ENCODE peak calls at places on chromosome 1, in five cellular contexts. One of them, this sample, is unnamed. For H3K9me3, the result is how much of the 10 kb centered on the place peaks cover.

GRCh38 chr1:205147191-205147590 is 25.4 kb upstream of the RBBP5 start:
- DNase-seq in ascending aorta: no peak
- DNase-seq in SK-N-SH: no peak
- DNase-seq in lower lobe of right lung: no peak
- DNase-seq in PC-9: peak
- DNase-seq in this sample: no peak

GRCh38 chr1:1122981-1123480 is 7.1 kb upstream of the C1orf159 start:
- DNase-seq in ascending aorta: no peak
- DNase-seq in SK-N-SH: peak
- DNase-seq in lower lobe of right lung: peak
- DNase-seq in PC-9: no peak
- DNase-seq in this sample: no peak

GRCh38 chr1:164671597-164672327 is 112.8 kb downstream of the PBX1 start:
- DNase-seq in ascending aorta: no peak
- DNase-seq in SK-N-SH: no peak
- DNase-seq in lower lobe of right lung: no peak
- DNase-seq in PC-9: no peak
- DNase-seq in this sample: no peak

GRCh38 chr1:162951553-162952315 is 90.8 kb upstream of the CCDC190 start:
- DNase-seq in ascending aorta: no peak
- DNase-seq in SK-N-SH: no peak
- DNase-seq in lower lobe of right lung: no peak
- DNase-seq in PC-9: no peak
- DNase-seq in this sample: no peak

GRCh38 chr1:151211972-151212705 is 13.8 kb downstream of the PIP5K1A start:
- DNase-seq in ascending aorta: no peak
- DNase-seq in SK-N-SH: no peak
- DNase-seq in lower lobe of right lung: no peak
- DNase-seq in PC-9: no peak
- DNase-seq in this sample: no peak

GRCh38 chr1:164753521-164754077 is 194.6 kb downstream of the PBX1 start:
- DNase-seq in ascending aorta: no peak
- DNase-seq in SK-N-SH: no peak
- DNase-seq in lower lobe of right lung: no peak
- DNase-seq in PC-9: no peak
- DNase-seq in this sample: no peak

GRCh38 chr1:15469836-15470495 is 5.9 kb upstream of the CELA2B start:
- DNase-seq in ascending aorta: no peak
- DNase-seq in SK-N-SH: no peak
- DNase-seq in lower lobe of right lung: no peak
- DNase-seq in PC-9: no peak
- DNase-seq in this sample: no peak

GRCh38 chr1:205812271-205812877 is 624 bp downstream of the SLC41A1 start:
- DNase-seq in ascending aorta: peak
- DNase-seq in SK-N-SH: peak
- DNase-seq in lower lobe of right lung: no peak
- DNase-seq in PC-9: peak
- DNase-seq in this sample: peak

GRCh38 chr1:206907304-206907991 is 10.2 kb downstream of the IL24 start:
- DNase-seq in ascending aorta: peak
- DNase-seq in SK-N-SH: peak
- DNase-seq in lower lobe of right lung: no peak
- DNase-seq in PC-9: no peak
- DNase-seq in this sample: no peak

GRCh38 chr1:33123266-33123665 is 42.3 kb downstream of the AZIN2 start:
- DNase-seq in ascending aorta: no peak
- DNase-seq in SK-N-SH: no peak
- DNase-seq in lower lobe of right lung: no peak
- DNase-seq in PC-9: no peak
- DNase-seq in this sample: no peak

GRCh38 chr1:202005958-202006357 is 4.4 kb upstream of the ELF3 start:
- DNase-seq in ascending aorta: no peak
- DNase-seq in SK-N-SH: no peak
- DNase-seq in lower lobe of right lung: no peak
- DNase-seq in PC-9: no peak
- DNase-seq in this sample: no peak

GRCh38 chr1:24914226-24915069 is 15.6 kb downstream of the RUNX3 start:
- DNase-seq in ascending aorta: no peak
- DNase-seq in SK-N-SH: peak
- DNase-seq in lower lobe of right lung: no peak
- DNase-seq in PC-9: no peak
- DNase-seq in this sample: no peak

GRCh38 chr1:80153762-80154555 is 1147.4 kb upstream of the ADGRL4 start:
- DNase-seq in ascending aorta: no peak
- DNase-seq in SK-N-SH: no peak
- DNase-seq in lower lobe of right lung: no peak
- DNase-seq in PC-9: no peak
- DNase-seq in this sample: no peak

GRCh38 chr1:25926731-25927496 is 20.7 kb upstream of the STMN1 start:
- DNase-seq in ascending aorta: no peak
- DNase-seq in SK-N-SH: peak
- DNase-seq in lower lobe of right lung: no peak
- DNase-seq in PC-9: no peak
- DNase-seq in this sample: no peak

GRCh38 chr1:215375386-215375785 is 191.7 kb upstream of the KCTD3 start:
- DNase-seq in ascending aorta: no peak
- DNase-seq in SK-N-SH: no peak
- DNase-seq in lower lobe of right lung: no peak
- DNase-seq in PC-9: no peak
- DNase-seq in this sample: no peak

GRCh38 chr1:102776074-102776473 is 332.2 kb downstream of the COL11A1 start:
- DNase-seq in ascending aorta: no peak
- DNase-seq in SK-N-SH: no peak
- DNase-seq in lower lobe of right lung: no peak
- DNase-seq in PC-9: no peak
- DNase-seq in this sample: no peak

GRCh38 chr1:174324493-174324892 is 123.3 kb upstream of the GPR52 start:
- DNase-seq in ascending aorta: no peak
- DNase-seq in SK-N-SH: no peak
- DNase-seq in lower lobe of right lung: no peak
- DNase-seq in PC-9: no peak
- DNase-seq in this sample: no peak

GRCh38 chr1:202501281-202501680 is 152.8 kb downstream of the PPP1R12B start:
- DNase-seq in ascending aorta: no peak
- DNase-seq in SK-N-SH: peak
- DNase-seq in lower lobe of right lung: no peak
- DNase-seq in PC-9: peak
- DNase-seq in this sample: no peak

GRCh38 chr1:150168960-150169565 is 19.3 kb downstream of the PLEKHO1 start:
- DNase-seq in ascending aorta: peak
- DNase-seq in SK-N-SH: peak
- DNase-seq in lower lobe of right lung: peak
- DNase-seq in PC-9: peak
- DNase-seq in this sample: peak

GRCh38 chr1:100387644-100388350 is 35.5 kb downstream of the CDC14A start:
- DNase-seq in ascending aorta: no peak
- DNase-seq in SK-N-SH: no peak
- DNase-seq in lower lobe of right lung: no peak
- DNase-seq in PC-9: no peak
- DNase-seq in this sample: no peak

GRCh38 chr1:88612299-88612698 is 71.8 kb upstream of the PKN2 start:
- DNase-seq in ascending aorta: no peak
- DNase-seq in SK-N-SH: no peak
- DNase-seq in lower lobe of right lung: no peak
- DNase-seq in PC-9: no peak
- DNase-seq in this sample: no peak

GRCh38 chr1:152621993-152622392 is 910 bp downstream of the LCE3A start:
- DNase-seq in ascending aorta: no peak
- DNase-seq in SK-N-SH: no peak
- DNase-seq in lower lobe of right lung: no peak
- DNase-seq in PC-9: no peak
- DNase-seq in this sample: no peak

GRCh38 chr1:152626688-152627087 is 3.8 kb upstream of the LCE3A start:
- DNase-seq in ascending aorta: no peak
- DNase-seq in SK-N-SH: no peak
- DNase-seq in lower lobe of right lung: no peak
- DNase-seq in PC-9: no peak
- DNase-seq in this sample: no peak

GRCh38 chr1:152622803-152623202 is at the start of gene LCE3A:
- DNase-seq in ascending aorta: no peak
- DNase-seq in SK-N-SH: no peak
- DNase-seq in lower lobe of right lung: no peak
- DNase-seq in PC-9: no peak
- DNase-seq in this sample: no peak

DNA sequence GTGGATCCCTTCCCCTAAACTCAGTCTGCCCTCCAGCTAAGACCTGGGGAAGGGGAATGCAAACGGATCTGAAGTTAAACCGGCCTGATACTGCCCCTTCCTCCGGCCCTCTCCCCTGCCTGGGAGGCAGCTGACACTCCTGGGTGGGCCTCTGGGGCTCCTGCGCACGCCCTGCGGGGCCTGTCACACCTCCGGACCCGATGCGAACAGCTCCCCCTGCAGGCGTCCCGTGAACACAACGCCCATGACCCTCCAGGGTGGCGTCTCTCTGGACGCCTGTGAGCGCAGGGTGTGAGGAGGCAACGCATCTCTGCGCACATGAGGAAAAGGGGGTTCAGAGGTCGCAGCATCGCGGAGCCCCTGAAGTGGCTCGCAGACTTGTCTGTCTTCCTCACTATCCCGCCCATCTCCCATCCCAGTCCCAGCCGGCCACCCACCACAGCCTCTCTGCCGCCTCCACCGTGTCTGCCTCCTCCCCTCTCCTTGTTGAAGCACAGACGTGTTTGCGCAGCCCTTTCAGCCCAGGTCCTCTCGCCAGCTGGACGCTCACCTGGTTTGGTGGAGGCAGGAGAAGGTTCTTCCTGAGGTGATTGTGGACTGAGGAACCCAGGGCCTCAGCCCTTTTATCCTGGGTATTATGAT is 421 bp upstream of the LCE3A start:
- DNase-seq in ascending aorta: no peak
- DNase-seq in SK-N-SH: peak
- DNase-seq in lower lobe of right lung: no peak
- DNase-seq in PC-9: no peak
- DNase-seq in this sample: no peak
- TF ChIP-seq CTCF in ascending aorta: no peak
- TF ChIP-seq CTCF in SK-N-SH: peak
- TF ChIP-seq CTCF in lower lobe of right lung: no peak
- TF ChIP-seq CTCF in PC-9: peak
- TF ChIP-seq CTCF in this sample: no peak

DNA sequence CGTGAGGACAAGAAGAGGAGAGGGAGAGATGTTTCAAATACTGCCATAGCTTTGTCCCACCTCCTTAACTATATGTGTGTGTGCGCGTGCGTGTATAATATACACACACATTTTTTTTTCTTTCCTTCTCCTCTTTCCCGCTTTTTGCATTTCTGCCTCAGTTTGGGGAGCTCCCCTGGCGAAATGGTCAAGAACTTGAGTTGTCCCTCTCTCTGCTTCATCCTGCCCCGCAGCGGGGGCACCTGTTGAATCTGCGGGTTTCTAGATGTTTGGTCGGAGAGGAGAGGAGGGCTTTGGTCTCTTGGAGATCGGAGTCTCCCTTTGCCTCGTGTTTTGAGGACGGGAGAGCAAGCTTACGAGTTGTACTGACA is 501 bp downstream of the SCCPDH start:
- DNase-seq in ascending aorta: no peak
- DNase-seq in SK-N-SH: no peak
- DNase-seq in lower lobe of right lung: no peak
- DNase-seq in PC-9: peak
- DNase-seq in this sample: no peak
- H3K9me3 ChIP-seq in ascending aorta: under half
- H3K9me3 ChIP-seq in SK-N-SH: under half
- H3K9me3 ChIP-seq in lower lobe of right lung: under half
- H3K9me3 ChIP-seq in PC-9: under half
- H3K9me3 ChIP-seq in this sample: under half

GRCh38 chr1:109111386-109112055 is 2.4 kb upstream of the ELAPOR1 start:
- DNase-seq in ascending aorta: peak
- DNase-seq in SK-N-SH: no peak
- DNase-seq in lower lobe of right lung: no peak
- DNase-seq in PC-9: no peak
- DNase-seq in this sample: no peak

GRCh38 chr1:109109906-109110305 is 4.0 kb upstream of the ELAPOR1 start:
- DNase-seq in ascending aorta: peak
- DNase-seq in SK-N-SH: no peak
- DNase-seq in lower lobe of right lung: no peak
- DNase-seq in PC-9: no peak
- DNase-seq in this sample: no peak

GRCh38 chr1:109112652-109113285 is 1.1 kb upstream of the ELAPOR1 start:
- DNase-seq in ascending aorta: peak
- DNase-seq in SK-N-SH: peak
- DNase-seq in lower lobe of right lung: peak
- DNase-seq in PC-9: peak
- DNase-seq in this sample: peak

GRCh38 chr1:109113787-109114568 is at the start of gene ELAPOR1:
- DNase-seq in ascending aorta: peak
- DNase-seq in SK-N-SH: peak
- DNase-seq in lower lobe of right lung: peak
- DNase-seq in PC-9: no peak
- DNase-seq in this sample: peak

DNA sequence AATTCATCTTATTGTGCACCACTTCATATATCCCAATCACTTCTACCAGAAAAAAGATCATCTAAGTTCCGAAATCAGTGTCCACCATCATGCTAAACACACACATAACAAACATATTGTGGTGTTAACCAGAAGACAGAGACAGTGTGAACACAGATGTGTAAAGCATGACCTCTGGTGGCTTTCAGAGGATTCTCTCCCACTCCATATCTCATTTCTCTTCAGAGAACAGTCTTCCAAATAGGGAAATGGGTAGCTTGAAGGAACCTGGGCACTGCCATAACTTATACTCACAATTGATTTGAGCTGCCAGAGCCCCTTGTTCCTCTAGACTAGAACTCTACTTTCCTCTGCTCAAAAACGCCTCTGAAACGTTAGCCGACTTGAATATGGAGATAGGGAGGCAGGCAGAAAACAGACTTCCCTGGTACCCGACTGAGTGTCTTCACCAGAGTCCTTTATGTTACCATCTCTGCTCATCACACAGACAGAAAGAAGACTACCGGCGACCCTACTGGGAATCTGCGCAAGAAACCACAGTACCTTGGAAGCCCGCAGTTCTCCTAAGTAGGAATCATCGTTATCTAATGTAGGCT is 1.8 kb upstream of the ELAPOR1 start:
- DNase-seq in ascending aorta: peak
- DNase-seq in SK-N-SH: peak
- DNase-seq in lower lobe of right lung: no peak
- DNase-seq in PC-9: no peak
- DNase-seq in this sample: no peak
- TF ChIP-seq CTCF in ascending aorta: no peak
- TF ChIP-seq CTCF in SK-N-SH: peak
- TF ChIP-seq CTCF in lower lobe of right lung: no peak
- TF ChIP-seq CTCF in PC-9: no peak
- TF ChIP-seq CTCF in this sample: peak

GRCh38 chr1:4516596-4516995 is 137.8 kb upstream of the AJAP1 start:
- DNase-seq in ascending aorta: no peak
- DNase-seq in SK-N-SH: no peak
- DNase-seq in lower lobe of right lung: no peak
- DNase-seq in PC-9: no peak
- DNase-seq in this sample: no peak
- H3K9me3 ChIP-seq in ascending aorta: under half
- H3K9me3 ChIP-seq in SK-N-SH: under half
- H3K9me3 ChIP-seq in lower lobe of right lung: under half
- H3K9me3 ChIP-seq in PC-9: under half
- H3K9me3 ChIP-seq in this sample: under half